ENCODE peak calls at places on chromosome 14, in seven cellular contexts. S, Y, H, J, B, F and A are unnamed samples.

GRCh38 chr14:90373887-90374286 is 22.9 kb upstream of the CALM1 start:
- DNase-seq in S (no peak), Y (no peak), H (no peak), J (no peak), B (no peak), F (no peak), A (no peak)

GRCh38 chr14:77102154-77102553 is 4.1 kb downstream of the CIPC start:
- DNase-seq in S (no peak), Y (no peak), H (no peak), J (no peak), B (no peak), F (no peak), A (no peak)

GRCh38 chr14:34425095-34425851 is 36.8 kb downstream of the SPTSSA start:
- DNase-seq in S (no peak), Y (no peak), H (no peak), J (no peak), B (no peak), F (no peak), A (no peak)

GRCh38 chr14:72665259-72665658 is 228.6 kb downstream of the DPF3 start:
- DNase-seq in S (no peak), Y (no peak), H (peak), J (peak), B (peak), F (peak), A (peak)

GRCh38 chr14:81831128-81831815 is 297.6 kb upstream of the SEL1L start:
- DNase-seq in S (peak), Y (peak), H (no peak), J (no peak), B (no peak), F (no peak), A (no peak)

GRCh38 chr14:61145903-61146411 is 135.2 kb downstream of the TMEM30B start:
- DNase-seq in S (no peak), Y (no peak), H (peak), J (peak), B (no peak), F (peak), A (peak)

GRCh38 chr14:63343878-63344277 is 25.1 kb upstream of the GPHB5 start:
- DNase-seq in S (no peak), Y (no peak), H (no peak), J (no peak), B (no peak), F (peak), A (no peak)

GRCh38 chr14:52919971-52920370 is 30.9 kb downstream of the FERMT2 start:
- DNase-seq in S (no peak), Y (no peak), H (no peak), J (no peak), B (no peak), F (no peak), A (no peak)

GRCh38 chr14:85576161-85576560 is 46.2 kb downstream of the FLRT2 start:
- DNase-seq in S (no peak), Y (no peak), H (peak), J (peak), B (no peak), F (no peak), A (no peak)

GRCh38 chr14:61768240-61768639 is 6.0 kb downstream of the SNAPC1 start:
- DNase-seq in S (no peak), Y (no peak), H (no peak), J (no peak), B (no peak), F (no peak), A (no peak)

GRCh38 chr14:77303417-77304156 is 17.1 kb downstream of the POMT2 start:
- DNase-seq in S (no peak), Y (no peak), H (peak), J (peak), B (peak), F (peak), A (peak)

GRCh38 chr14:77086017-77086727 is 11.9 kb upstream of the CIPC start:
- DNase-seq in S (no peak), Y (no peak), H (peak), J (no peak), B (peak), F (no peak), A (peak)

GRCh38 chr14:106277503-106277902 is 751.1 kb downstream of the TMEM121 start:
- DNase-seq in S (no peak), Y (no peak), H (no peak), J (no peak), B (no peak), F (no peak), A (no peak)
- TF ChIP-seq CTCF in S (no peak), Y (peak), H (no peak), J (no peak), B (peak), F (no peak), A (peak)

GRCh38 chr14:68716698-68717097 is 76.2 kb downstream of the ZFP36L1 start:
- DNase-seq in S (no peak), Y (no peak), H (no peak), J (no peak), B (no peak), F (no peak), A (no peak)

GRCh38 chr14:68715032-68715924 is 77.6 kb downstream of the ZFP36L1 start:
- DNase-seq in S (no peak), Y (no peak), H (peak), J (no peak), B (peak), F (peak), A (no peak)

GRCh38 chr14:68722186-68722585 is 70.7 kb downstream of the ZFP36L1 start:
- DNase-seq in S (no peak), Y (no peak), H (no peak), J (no peak), B (no peak), F (no peak), A (no peak)

GRCh38 chr14:68719634-68720384 is 73.1 kb downstream of the ZFP36L1 start:
- DNase-seq in S (no peak), Y (no peak), H (no peak), J (no peak), B (no peak), F (no peak), A (no peak)

DNA sequence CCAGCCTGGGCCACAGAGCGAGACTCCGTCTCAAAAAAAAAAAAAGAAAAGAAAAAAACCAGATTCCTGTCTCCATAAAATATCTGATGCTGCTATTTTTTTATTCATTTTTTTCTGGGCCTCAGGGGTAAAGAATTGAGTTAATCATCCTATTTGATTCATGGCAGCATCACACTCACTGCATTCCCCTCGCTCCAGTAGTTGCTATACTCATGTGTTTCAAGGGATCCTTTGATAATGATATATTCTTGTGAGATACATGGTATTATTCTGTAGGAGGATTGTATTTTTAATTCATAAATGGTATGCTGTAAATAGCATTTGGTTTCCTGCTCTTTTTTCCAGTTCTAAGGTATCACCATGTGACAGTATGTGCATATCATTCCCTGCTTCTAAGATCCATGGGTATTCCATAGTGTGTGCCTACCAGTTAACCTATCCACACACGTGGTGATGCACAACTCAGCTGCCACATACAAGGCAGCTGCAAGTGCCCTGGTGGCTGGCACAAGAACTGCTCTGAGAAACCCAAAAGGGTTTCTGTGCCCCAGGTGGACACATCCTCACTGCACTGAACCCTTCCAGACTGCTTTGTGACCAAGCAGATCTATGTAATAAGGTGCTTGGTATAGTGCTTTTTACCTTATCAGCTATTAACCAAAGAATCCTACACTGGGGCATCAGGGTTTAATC is 74.7 kb downstream of the ZFP36L1 start:
- DNase-seq in S (no peak), Y (no peak), H (no peak), J (no peak), B (peak), F (no peak), A (no peak)
- TF ChIP-seq CTCF in S (no peak), Y (peak), H (peak), J (peak), B (peak), F (peak), A (peak)

DNA sequence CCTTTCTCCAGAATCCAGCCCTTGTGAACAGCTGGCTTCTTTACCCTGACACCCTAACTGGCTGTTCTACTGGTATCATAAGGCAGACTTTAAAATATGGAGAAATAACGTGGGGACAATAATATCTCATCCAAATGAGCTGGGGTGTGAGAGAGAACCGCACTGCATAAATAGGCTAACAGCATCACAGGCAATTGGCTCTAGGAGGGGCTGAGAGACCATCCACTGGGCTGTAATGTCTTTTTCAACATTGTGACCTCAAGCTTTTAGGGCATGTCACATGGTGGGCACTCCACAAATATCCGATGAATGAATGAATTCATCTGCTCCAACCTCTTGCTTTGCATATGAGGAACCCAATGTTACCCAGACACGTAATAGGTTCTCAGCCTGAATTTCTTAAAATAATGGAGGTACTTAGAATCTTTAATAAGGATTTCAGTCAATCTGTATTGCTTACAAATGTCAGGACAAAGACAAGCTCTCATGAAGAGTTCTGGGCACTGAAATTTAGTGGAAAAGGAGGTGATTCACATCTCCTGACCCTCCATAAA is 157.9 kb downstream of the SAMD4A start:
- DNase-seq in S (no peak), Y (no peak), H (no peak), J (no peak), B (no peak), F (no peak), A (no peak)
- TF ChIP-seq CTCF in S (no peak), Y (no peak), H (no peak), J (no peak), B (no peak), F (no peak), A (no peak)

DNA sequence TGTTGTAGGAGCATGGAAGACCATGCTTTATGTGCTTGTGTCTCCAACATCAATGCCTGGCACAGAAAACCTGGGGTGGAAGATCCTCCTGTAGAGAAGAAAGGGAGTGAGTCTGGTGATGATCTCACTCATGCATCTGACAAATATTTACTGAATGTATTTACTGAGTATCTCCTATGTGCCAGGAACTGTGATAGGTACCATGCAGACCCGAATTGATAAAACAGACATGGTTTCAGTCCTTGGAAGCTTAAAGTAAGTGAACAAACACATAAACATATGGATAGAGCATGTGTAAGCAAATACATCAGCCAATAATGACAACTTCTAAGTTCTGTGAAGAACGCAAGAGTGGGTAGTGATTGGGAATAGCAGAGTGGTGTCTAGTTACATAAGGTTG is 117.0 kb upstream of the CCDC198 start:
- DNase-seq in S (no peak), Y (no peak), H (no peak), J (no peak), B (no peak), F (no peak), A (no peak)
- TF ChIP-seq CTCF in S (no peak), Y (no peak), H (no peak), J (no peak), B (no peak), F (no peak), A (no peak)

GRCh38 chr14:20803221-20803620 is 577 bp upstream of the RNASE1 start:
- DNase-seq in S (no peak), Y (peak), H (no peak), J (no peak), B (no peak), F (no peak), A (no peak)
- TF ChIP-seq CTCF in S (no peak), Y (no peak), H (no peak), J (no peak), B (no peak), F (no peak), A (no peak)

DNA sequence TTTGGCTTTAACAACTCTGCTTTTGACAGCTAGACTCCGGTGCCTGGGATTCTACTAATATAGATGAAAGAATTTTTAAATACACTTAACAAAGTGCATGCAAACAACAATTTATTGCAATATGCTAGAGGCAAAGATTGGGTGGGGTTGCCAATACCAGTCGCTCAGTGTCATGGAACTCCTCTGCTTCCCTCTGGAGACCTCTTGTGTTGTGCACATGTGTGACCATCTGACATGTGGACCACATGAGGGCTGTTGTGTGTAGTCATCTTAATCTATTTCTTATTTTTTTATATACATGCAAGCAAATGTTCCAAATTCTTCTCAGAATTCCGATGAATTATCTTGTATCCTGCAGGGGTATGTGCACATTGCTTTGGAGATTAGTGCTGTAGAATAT is 24.2 kb upstream of the STXBP6 start:
- DNase-seq in S (no peak), Y (no peak), H (no peak), J (no peak), B (no peak), F (no peak), A (no peak)
- TF ChIP-seq CTCF in S (no peak), Y (no peak), H (no peak), J (no peak), B (no peak), F (no peak), A (no peak)

DNA sequence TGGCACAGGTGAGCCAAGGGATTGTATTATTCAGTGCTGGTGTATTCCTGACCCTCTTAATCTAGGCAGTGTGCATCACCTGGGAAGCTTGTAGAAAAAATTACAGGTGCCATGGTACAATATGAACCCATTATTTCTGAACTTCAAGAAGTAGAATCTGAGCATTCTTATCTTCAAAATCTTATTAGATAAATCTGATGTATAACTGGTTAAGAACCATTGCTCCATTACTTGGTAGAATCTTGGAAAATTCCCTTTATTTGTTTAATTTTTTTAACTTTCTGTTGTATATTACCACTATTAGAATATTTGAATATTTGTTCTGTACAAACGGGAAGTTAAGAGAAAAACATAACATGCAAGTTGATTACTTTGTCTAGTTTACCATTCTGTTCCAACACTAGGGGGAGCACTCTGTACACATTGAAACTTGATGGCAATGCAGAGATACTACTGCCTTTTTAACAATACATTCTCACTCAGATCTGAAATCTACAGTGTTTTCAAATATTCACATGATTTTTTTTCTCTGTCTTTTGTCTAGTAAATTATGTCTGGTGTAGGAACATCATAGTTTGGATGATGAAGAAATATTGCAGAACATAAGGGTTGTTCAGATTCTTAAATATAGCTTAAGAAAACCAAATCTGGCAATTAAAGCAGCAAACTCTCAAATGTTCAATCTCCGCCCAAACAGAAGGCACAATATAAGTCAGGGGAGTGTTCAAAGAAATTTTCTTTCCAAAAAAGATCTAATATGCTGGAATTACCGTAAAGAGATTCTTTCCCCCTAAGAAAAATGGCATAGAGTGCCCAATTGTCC is 196.6 kb downstream of the PCNX1 start:
- DNase-seq in S (no peak), Y (peak), H (peak), J (peak), B (peak), F (peak), A (peak)
- TF ChIP-seq CTCF in S (peak), Y (peak), H (peak), J (peak), B (peak), F (peak), A (peak)

GRCh38 chr14:100091386-100091785 is 26.2 kb downstream of the EVL start:
- DNase-seq in S (no peak), Y (no peak), H (no peak), J (no peak), B (no peak), F (no peak), A (no peak)
- TF ChIP-seq CTCF in S (no peak), Y (no peak), H (no peak), J (no peak), B (no peak), F (no peak), A (no peak)